ENCODE peak calls at places on chromosome 2, in four cellular contexts. S is fibroblast of lung, Z is kidney, B is IMR-90. N is an unnamed sample.

GRCh38 chr2:28647682-28648081 is 103.9 kb upstream of the PPP1CB start:
- DNase-seq in S (no peak), Z (no peak), B (no peak), N (no peak)

GRCh38 chr2:131092409-131093065 is 723 bp downstream of the FAM168B start:
- DNase-seq in S (no peak), Z (no peak), B (no peak), N (no peak)

GRCh38 chr2:47664817-47665216 is 118.1 kb upstream of the MSH6 start:
- DNase-seq in S (no peak), Z (no peak), B (no peak), N (peak)

GRCh38 chr2:169038338-169038757 is 7.2 kb upstream of the ABCB11 start:
- DNase-seq in S (peak), Z (no peak), B (no peak), N (peak)

GRCh38 chr2:2866459-2866858 is 511.2 kb downstream of the EIPR1 start:
- DNase-seq in S (no peak), Z (no peak), B (no peak), N (no peak)

GRCh38 chr2:201366166-201366565 is 9.0 kb upstream of the FLACC1 start:
- DNase-seq in S (peak), Z (no peak), B (peak), N (no peak)

GRCh38 chr2:24049485-24050021 is at the start of gene FKBP1B:
- DNase-seq in S (peak), Z (peak), B (peak), N (peak)

GRCh38 chr2:19119326-19120001 is 239.0 kb downstream of the OSR1 start:
- DNase-seq in S (no peak), Z (no peak), B (no peak), N (peak)

GRCh38 chr2:62140785-62141740 is 54.9 kb upstream of the B3GNT2 start:
- DNase-seq in S (no peak), Z (no peak), B (no peak), N (no peak)

GRCh38 chr2:37637122-37637875 is 34.1 kb downstream of the CDC42EP3 start:
- DNase-seq in S (no peak), Z (no peak), B (no peak), N (no peak)
- TF ChIP-seq CTCF in S (peak), Z (no peak), B (peak), N (no peak)

GRCh38 chr2:150470435-150470834 is 17.0 kb downstream of the RND3 start:
- DNase-seq in S (no peak), Z (no peak), B (peak), N (no peak)
- H3K9ac ChIP-seq in S (no peak), Z (no peak), B (no peak), N (no peak)

GRCh38 chr2:64978514-64979268 is 10.5 kb upstream of the SLC1A4 start:
- DNase-seq in S (no peak), Z (no peak), B (peak), N (peak)
- TF ChIP-seq CTCF in S (no peak), Z (no peak), B (peak), N (peak)

GRCh38 chr2:60554649-60555065 is 1.2 kb upstream of the BCL11A start:
- DNase-seq in S (no peak), Z (no peak), B (no peak), N (no peak)
- H3K9ac ChIP-seq in S (peak), Z (no peak), B (no peak), N (peak)

GRCh38 chr2:70977605-70978205 is 725 bp upstream of the ANKRD53 start:
- DNase-seq in S (peak), Z (no peak), B (peak), N (peak)
- TF ChIP-seq CTCF in S (no peak), Z (no peak), B (no peak), N (no peak)

DNA sequence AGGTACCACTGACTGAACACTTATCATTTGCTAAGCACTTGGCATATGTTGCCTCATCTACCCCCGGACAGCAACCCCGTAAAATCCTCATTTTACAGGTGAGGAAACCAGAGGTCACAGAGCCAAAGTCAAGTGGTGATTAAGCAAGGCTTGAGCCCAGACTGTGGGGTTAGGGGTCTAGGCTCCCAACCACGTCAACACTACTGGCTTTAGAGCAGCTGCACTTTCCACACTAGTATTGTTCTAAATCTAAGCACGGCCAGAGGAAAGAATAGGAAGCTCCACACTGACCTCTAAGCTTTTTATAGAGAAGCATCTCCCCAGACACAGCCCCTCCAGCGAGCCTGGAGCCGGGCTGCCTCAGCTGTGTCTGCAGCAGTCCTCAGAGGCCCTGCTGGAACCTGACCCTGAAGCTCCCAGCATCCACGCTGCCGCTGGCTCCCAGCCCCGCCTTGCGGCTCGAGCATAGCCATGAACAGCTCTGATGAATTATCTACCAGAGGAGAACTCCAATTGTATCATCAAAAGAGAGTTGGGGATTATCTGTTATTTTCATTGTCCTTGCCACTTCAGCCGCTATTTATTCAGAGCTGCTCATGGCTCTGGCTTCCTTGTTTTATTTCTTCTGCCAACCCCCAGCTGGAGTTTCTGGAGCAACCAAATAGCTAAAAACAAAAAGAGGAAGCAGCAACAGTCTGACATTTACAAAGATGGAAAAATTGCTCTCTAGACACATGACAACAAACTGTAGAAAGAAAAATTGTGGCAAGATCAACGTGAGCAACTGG is 62.2 kb upstream of the RTN4 start:
- DNase-seq in S (peak), Z (peak), B (peak), N (no peak)
- H3K9ac ChIP-seq in S (no peak), Z (no peak), B (peak), N (no peak)

GRCh38 chr2:206422493-206422892 is 20.8 kb upstream of the ADAM23 start:
- DNase-seq in S (peak), Z (no peak), B (peak), N (no peak)
- TF ChIP-seq CTCF in S (no peak), Z (no peak), B (no peak), N (no peak)

GRCh38 chr2:20247084-20247483 is 22.2 kb upstream of the SDC1 start:
- DNase-seq in S (no peak), Z (no peak), B (no peak), N (no peak)

GRCh38 chr2:20249170-20249569 is 24.2 kb upstream of the SDC1 start:
- DNase-seq in S (no peak), Z (no peak), B (no peak), N (no peak)

GRCh38 chr2:20254731-20255130 is 29.8 kb upstream of the SDC1 start:
- DNase-seq in S (no peak), Z (no peak), B (no peak), N (no peak)

GRCh38 chr2:20250436-20250835 is 25.5 kb upstream of the SDC1 start:
- DNase-seq in S (no peak), Z (no peak), B (no peak), N (no peak)
- H3K9ac ChIP-seq in S (no peak), Z (no peak), B (no peak), N (no peak)

N was measured in mammary epithelial cell.